ENCODE peak calls at places on chromosomes 7 and 10, in nine cellular contexts. One of them, this sample, is unnamed. For H3K36me3 and H3K4me1, the result is how much of the 10 kb centered on the place peaks cover.

GRCh38 chr7:40717242-40717641 is 582.4 kb downstream of the SUGCT start:
- DNase-seq in astrocyte: peak
- DNase-seq in HCT116: peak
- DNase-seq in adrenal gland: peak
- DNase-seq in endothelial cell of umbilical vein: peak
- DNase-seq in PC-9: peak
- DNase-seq in CD8-positive, alpha-beta T cell: no peak
- DNase-seq in tibial nerve: peak
- DNase-seq in H1: peak
- DNase-seq in this sample: peak

GRCh38 chr7:28586736-28587135 is 174.4 kb downstream of the CREB5 start:
- DNase-seq in astrocyte: no peak
- DNase-seq in HCT116: no peak
- DNase-seq in adrenal gland: no peak
- DNase-seq in endothelial cell of umbilical vein: no peak
- DNase-seq in PC-9: peak
- DNase-seq in CD8-positive, alpha-beta T cell: no peak
- DNase-seq in tibial nerve: no peak
- DNase-seq in H1: no peak
- DNase-seq in this sample: no peak

GRCh38 chr7:157566631-157567006 is 229.8 kb downstream of the DNAJB6 start:
- DNase-seq in astrocyte: no peak
- DNase-seq in HCT116: no peak
- DNase-seq in adrenal gland: no peak
- DNase-seq in endothelial cell of umbilical vein: no peak
- DNase-seq in PC-9: no peak
- DNase-seq in CD8-positive, alpha-beta T cell: no peak
- DNase-seq in tibial nerve: no peak
- DNase-seq in H1: no peak
- DNase-seq in this sample: no peak

GRCh38 chr10:99569971-99570370 is 37.2 kb downstream of the NKX2-3 start:
- DNase-seq in astrocyte: no peak
- DNase-seq in HCT116: no peak
- DNase-seq in adrenal gland: no peak
- DNase-seq in endothelial cell of umbilical vein: no peak
- DNase-seq in PC-9: no peak
- DNase-seq in CD8-positive, alpha-beta T cell: no peak
- DNase-seq in tibial nerve: no peak
- DNase-seq in H1: no peak
- DNase-seq in this sample: no peak

GRCh38 chr7:75872073-75872782 is 6.6 kb upstream of the RHBDD2 start:
- DNase-seq in astrocyte: no peak
- DNase-seq in HCT116: no peak
- DNase-seq in adrenal gland: peak
- DNase-seq in endothelial cell of umbilical vein: peak
- DNase-seq in PC-9: no peak
- DNase-seq in CD8-positive, alpha-beta T cell: no peak
- DNase-seq in tibial nerve: no peak
- DNase-seq in H1: no peak
- DNase-seq in this sample: no peak

GRCh38 chr10:121709674-121710073 is 111.4 kb upstream of the FGFR2 start:
- DNase-seq in astrocyte: peak
- DNase-seq in HCT116: no peak
- DNase-seq in adrenal gland: no peak
- DNase-seq in endothelial cell of umbilical vein: no peak
- DNase-seq in PC-9: no peak
- DNase-seq in CD8-positive, alpha-beta T cell: no peak
- DNase-seq in tibial nerve: no peak
- DNase-seq in H1: no peak
- DNase-seq in this sample: no peak

GRCh38 chr10:787933-788651 is 98.6 kb upstream of the DIP2C start:
- DNase-seq in astrocyte: peak
- DNase-seq in HCT116: no peak
- DNase-seq in adrenal gland: no peak
- DNase-seq in endothelial cell of umbilical vein: no peak
- DNase-seq in PC-9: no peak
- DNase-seq in CD8-positive, alpha-beta T cell: no peak
- DNase-seq in tibial nerve: no peak
- DNase-seq in H1: no peak
- DNase-seq in this sample: no peak

GRCh38 chr10:90462761-90463160 is 395.1 kb downstream of the HTR7 start:
- DNase-seq in astrocyte: no peak
- DNase-seq in HCT116: no peak
- DNase-seq in adrenal gland: no peak
- DNase-seq in endothelial cell of umbilical vein: no peak
- DNase-seq in PC-9: no peak
- DNase-seq in CD8-positive, alpha-beta T cell: no peak
- DNase-seq in tibial nerve: no peak
- DNase-seq in H1: no peak
- DNase-seq in this sample: no peak

GRCh38 chr10:101566333-101567164 is 21.5 kb downstream of the POLL start:
- DNase-seq in astrocyte: peak
- DNase-seq in HCT116: no peak
- DNase-seq in adrenal gland: peak
- DNase-seq in endothelial cell of umbilical vein: peak
- DNase-seq in PC-9: no peak
- DNase-seq in CD8-positive, alpha-beta T cell: no peak
- DNase-seq in tibial nerve: no peak
- DNase-seq in H1: no peak
- DNase-seq in this sample: no peak

GRCh38 chr7:133761459-133761858 is 365.7 kb upstream of the LRGUK start:
- DNase-seq in astrocyte: no peak
- DNase-seq in HCT116: no peak
- DNase-seq in adrenal gland: no peak
- DNase-seq in endothelial cell of umbilical vein: no peak
- DNase-seq in PC-9: no peak
- DNase-seq in CD8-positive, alpha-beta T cell: no peak
- DNase-seq in tibial nerve: no peak
- DNase-seq in H1: no peak
- DNase-seq in this sample: no peak

GRCh38 chr10:13062813-13063212 is 37.1 kb upstream of the OPTN start:
- DNase-seq in astrocyte: no peak
- DNase-seq in HCT116: no peak
- DNase-seq in adrenal gland: no peak
- DNase-seq in endothelial cell of umbilical vein: no peak
- DNase-seq in PC-9: no peak
- DNase-seq in CD8-positive, alpha-beta T cell: no peak
- DNase-seq in tibial nerve: no peak
- DNase-seq in H1: no peak
- DNase-seq in this sample: no peak

GRCh38 chr7:47978790-47979144 is 648 bp downstream of the HUS1 start:
- DNase-seq in astrocyte: no peak
- DNase-seq in HCT116: no peak
- DNase-seq in adrenal gland: no peak
- DNase-seq in endothelial cell of umbilical vein: peak
- DNase-seq in PC-9: no peak
- DNase-seq in CD8-positive, alpha-beta T cell: no peak
- DNase-seq in tibial nerve: peak
- DNase-seq in H1: no peak
- DNase-seq in this sample: no peak

GRCh38 chr7:899806-900205 is 23.5 kb downstream of the GET4 start:
- DNase-seq in astrocyte: no peak
- DNase-seq in HCT116: no peak
- DNase-seq in adrenal gland: no peak
- DNase-seq in endothelial cell of umbilical vein: no peak
- DNase-seq in PC-9: no peak
- DNase-seq in CD8-positive, alpha-beta T cell: no peak
- DNase-seq in tibial nerve: no peak
- DNase-seq in H1: no peak
- DNase-seq in this sample: no peak

GRCh38 chr7:898855-899681 is 22.7 kb downstream of the GET4 start:
- DNase-seq in astrocyte: no peak
- DNase-seq in HCT116: no peak
- DNase-seq in adrenal gland: no peak
- DNase-seq in endothelial cell of umbilical vein: no peak
- DNase-seq in PC-9: no peak
- DNase-seq in CD8-positive, alpha-beta T cell: no peak
- DNase-seq in tibial nerve: no peak
- DNase-seq in H1: no peak
- DNase-seq in this sample: peak

GRCh38 chr7:897086-897485 is 20.7 kb downstream of the GET4 start:
- DNase-seq in astrocyte: no peak
- DNase-seq in HCT116: no peak
- DNase-seq in adrenal gland: no peak
- DNase-seq in endothelial cell of umbilical vein: no peak
- DNase-seq in PC-9: no peak
- DNase-seq in CD8-positive, alpha-beta T cell: no peak
- DNase-seq in tibial nerve: no peak
- DNase-seq in H1: no peak
- DNase-seq in this sample: peak

GRCh38 chr7:897771-898376 is 21.5 kb downstream of the GET4 start:
- DNase-seq in astrocyte: no peak
- DNase-seq in HCT116: no peak
- DNase-seq in adrenal gland: peak
- DNase-seq in endothelial cell of umbilical vein: peak
- DNase-seq in PC-9: no peak
- DNase-seq in CD8-positive, alpha-beta T cell: no peak
- DNase-seq in tibial nerve: no peak
- DNase-seq in H1: no peak
- DNase-seq in this sample: peak

GRCh38 chr7:898460-898854 is 22.1 kb downstream of the GET4 start:
- DNase-seq in astrocyte: no peak
- DNase-seq in HCT116: no peak
- DNase-seq in adrenal gland: no peak
- DNase-seq in endothelial cell of umbilical vein: no peak
- DNase-seq in PC-9: no peak
- DNase-seq in CD8-positive, alpha-beta T cell: no peak
- DNase-seq in tibial nerve: no peak
- DNase-seq in H1: no peak
- DNase-seq in this sample: no peak
- H3K36me3 ChIP-seq in astrocyte: under half
- H3K36me3 ChIP-seq in HCT116: under half
- H3K36me3 ChIP-seq in adrenal gland: under half
- H3K36me3 ChIP-seq in endothelial cell of umbilical vein: under half
- H3K36me3 ChIP-seq in PC-9: under half
- H3K36me3 ChIP-seq in CD8-positive, alpha-beta T cell: under half
- H3K36me3 ChIP-seq in tibial nerve: under half
- H3K36me3 ChIP-seq in H1: under half
- H3K36me3 ChIP-seq in this sample: under half

GRCh38 chr7:13988765-13989137 is 715 bp downstream of the ETV1 start:
- DNase-seq in astrocyte: peak
- DNase-seq in HCT116: no peak
- DNase-seq in adrenal gland: peak
- DNase-seq in endothelial cell of umbilical vein: peak
- DNase-seq in PC-9: no peak
- DNase-seq in CD8-positive, alpha-beta T cell: no peak
- DNase-seq in tibial nerve: peak
- DNase-seq in H1: no peak
- DNase-seq in this sample: no peak

GRCh38 chr7:13987395-13987794 is 2.1 kb downstream of the ETV1 start:
- DNase-seq in astrocyte: peak
- DNase-seq in HCT116: no peak
- DNase-seq in adrenal gland: no peak
- DNase-seq in endothelial cell of umbilical vein: peak
- DNase-seq in PC-9: no peak
- DNase-seq in CD8-positive, alpha-beta T cell: no peak
- DNase-seq in tibial nerve: no peak
- DNase-seq in H1: no peak
- DNase-seq in this sample: no peak

GRCh38 chr7:13989138-13989943 is at the start of gene ETV1:
- DNase-seq in astrocyte: peak
- DNase-seq in HCT116: no peak
- DNase-seq in adrenal gland: peak
- DNase-seq in endothelial cell of umbilical vein: peak
- DNase-seq in PC-9: peak
- DNase-seq in CD8-positive, alpha-beta T cell: no peak
- DNase-seq in tibial nerve: peak
- DNase-seq in H1: peak
- DNase-seq in this sample: peak

GRCh38 chr7:13986208-13986607 is 3.3 kb downstream of the ETV1 start:
- DNase-seq in astrocyte: no peak
- DNase-seq in HCT116: no peak
- DNase-seq in adrenal gland: no peak
- DNase-seq in endothelial cell of umbilical vein: no peak
- DNase-seq in PC-9: no peak
- DNase-seq in CD8-positive, alpha-beta T cell: no peak
- DNase-seq in tibial nerve: no peak
- DNase-seq in H1: no peak
- DNase-seq in this sample: no peak

GRCh38 chr7:13988011-13988410 is 1.5 kb downstream of the ETV1 start:
- DNase-seq in astrocyte: peak
- DNase-seq in HCT116: no peak
- DNase-seq in adrenal gland: no peak
- DNase-seq in endothelial cell of umbilical vein: peak
- DNase-seq in PC-9: no peak
- DNase-seq in CD8-positive, alpha-beta T cell: no peak
- DNase-seq in tibial nerve: no peak
- DNase-seq in H1: no peak
- DNase-seq in this sample: no peak
- H3K4me1 ChIP-seq in astrocyte: under half
- H3K4me1 ChIP-seq in HCT116: under half
- H3K4me1 ChIP-seq in adrenal gland: under half
- H3K4me1 ChIP-seq in endothelial cell of umbilical vein: under half
- H3K4me1 ChIP-seq in PC-9: under half
- H3K4me1 ChIP-seq in CD8-positive, alpha-beta T cell: under half
- H3K4me1 ChIP-seq in tibial nerve: under half
- H3K4me1 ChIP-seq in H1: under half
- H3K4me1 ChIP-seq in this sample: under half

DNA sequence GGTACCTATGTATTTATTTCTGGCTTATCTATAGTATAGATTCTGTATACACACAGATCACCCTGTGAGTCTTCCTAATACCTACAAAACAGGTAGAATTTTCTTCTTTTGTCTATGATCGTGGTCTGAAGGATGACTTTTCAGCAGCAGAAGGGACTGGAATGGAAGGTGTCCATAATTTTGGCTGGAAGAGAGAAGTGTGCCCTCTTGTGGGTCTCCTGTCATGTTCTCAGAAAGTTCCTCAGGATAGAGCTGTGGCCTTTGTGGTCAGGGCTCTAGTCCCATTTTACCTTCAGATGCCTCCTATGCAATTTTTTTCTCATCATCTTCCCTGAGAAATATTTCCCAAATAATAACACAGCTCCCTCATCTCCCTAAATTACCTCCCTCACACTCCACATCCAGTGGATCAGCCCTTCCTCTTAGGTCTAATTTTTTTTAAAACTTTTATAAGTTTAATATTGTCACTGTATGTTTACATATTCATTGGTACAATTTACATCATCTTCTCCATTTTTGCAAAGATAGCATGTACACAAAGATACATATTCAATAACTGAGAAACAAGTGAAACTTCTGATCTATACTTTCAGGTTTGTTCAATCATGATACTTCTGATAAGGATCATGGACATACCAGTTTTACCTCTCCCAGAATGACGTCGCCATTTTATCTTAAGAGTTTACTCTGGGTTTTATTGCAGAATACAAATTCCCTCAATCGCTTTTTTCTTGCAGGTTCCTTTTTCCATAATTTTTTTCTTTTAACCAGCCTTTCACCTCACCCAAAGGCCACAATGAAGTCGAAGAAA is 112.7 kb downstream of the REEP3 start:
- DNase-seq in astrocyte: peak
- DNase-seq in HCT116: peak
- DNase-seq in adrenal gland: peak
- DNase-seq in endothelial cell of umbilical vein: peak
- DNase-seq in PC-9: peak
- DNase-seq in CD8-positive, alpha-beta T cell: no peak
- DNase-seq in tibial nerve: no peak
- DNase-seq in H1: no peak
- DNase-seq in this sample: peak
- TF ChIP-seq CTCF in astrocyte: peak
- TF ChIP-seq CTCF in HCT116: peak
- TF ChIP-seq CTCF in adrenal gland: peak
- TF ChIP-seq CTCF in endothelial cell of umbilical vein: peak
- TF ChIP-seq CTCF in PC-9: peak
- TF ChIP-seq CTCF in CD8-positive, alpha-beta T cell: no peak
- TF ChIP-seq CTCF in tibial nerve: no peak
- TF ChIP-seq CTCF in H1: peak
- TF ChIP-seq CTCF in this sample: no peak

GRCh38 chr10:95394161-95394880 is 103.5 kb upstream of the PDLIM1 start:
- DNase-seq in astrocyte: peak
- DNase-seq in HCT116: peak
- DNase-seq in adrenal gland: no peak
- DNase-seq in endothelial cell of umbilical vein: no peak
- DNase-seq in PC-9: peak
- DNase-seq in CD8-positive, alpha-beta T cell: no peak
- DNase-seq in tibial nerve: no peak
- DNase-seq in H1: no peak
- DNase-seq in this sample: no peak
- H3K36me3 ChIP-seq in astrocyte: under half
- H3K36me3 ChIP-seq in HCT116: under half
- H3K36me3 ChIP-seq in adrenal gland: under half
- H3K36me3 ChIP-seq in endothelial cell of umbilical vein: under half
- H3K36me3 ChIP-seq in PC-9: under half
- H3K36me3 ChIP-seq in CD8-positive, alpha-beta T cell: under half
- H3K36me3 ChIP-seq in tibial nerve: under half
- H3K36me3 ChIP-seq in H1: under half
- H3K36me3 ChIP-seq in this sample: under half